ENCODE peak calls at places on chromosomes 5 and 9, in six cellular contexts. V is H1, R is A549, Z is K562, F is HepG2, H is IMR-90. N is an unnamed sample.
A peak's percentile ranks its signal among the peaks of the same experiment; 100 is the strongest.

GRCh38 chr5:176416123-176416924 is at the start of gene CLTB:
- DNase-seq in V (peak; percentile 85), R (peak; percentile 87), Z (peak; percentile 95), F (peak; percentile 74), H (peak; percentile 78), N (peak; percentile 37)

GRCh38 chr9:105693435-105694275 is 686 bp upstream of the TMEM38B start:
- DNase-seq in V (no peak), R (no peak), Z (no peak), F (no peak), H (peak; percentile 2), N (no peak)

GRCh38 chr5:181160144-181160754 is 12.9 kb downstream of the OR2V2 start:
- DNase-seq in V (peak; percentile 80), R (peak; percentile 84), Z (peak; percentile 94), F (no peak), H (peak; percentile 59), N (no peak)

GRCh38 chr5:61486476-61486875 is 154.4 kb downstream of the ZSWIM6 start:
- DNase-seq in V (no peak), R (no peak), Z (no peak), F (no peak), H (no peak), N (no peak)

GRCh38 chr9:4298255-4299005 is 1.4 kb downstream of the GLIS3 start:
- DNase-seq in V (peak; percentile 72), R (peak; percentile 66), Z (no peak), F (no peak), H (peak; percentile 27), N (no peak)

GRCh38 chr5:128163991-128164390 is 80.4 kb downstream of the SLC12A2 start:
- DNase-seq in V (no peak), R (no peak), Z (no peak), F (no peak), H (peak; percentile 60), N (no peak)

GRCh38 chr5:72648511-72648910 is 141.3 kb upstream of the ZNF366 start:
- DNase-seq in V (no peak), R (no peak), Z (no peak), F (no peak), H (peak; percentile 39), N (no peak)

GRCh38 chr9:114856210-114856941 is 50.5 kb upstream of the TNFSF15 start:
- DNase-seq in V (no peak), R (no peak), Z (no peak), F (no peak), H (peak; percentile 82), N (no peak)

GRCh38 chr5:60551829-60552228 is 148.1 kb downstream of the DEPDC1B start:
- DNase-seq in V (no peak), R (no peak), Z (no peak), F (no peak), H (no peak), N (no peak)

GRCh38 chr5:138316355-138316754 is 15.2 kb downstream of the CDC25C start:
- DNase-seq in V (no peak), R (no peak), Z (no peak), F (no peak), H (no peak), N (no peak)

GRCh38 chr5:178310130-178310865 is 77.7 kb upstream of the PHYKPL start:
- DNase-seq in V (no peak), R (no peak), Z (no peak), F (no peak), H (no peak), N (no peak)

GRCh38 chr5:93273176-93273575 is 307.8 kb downstream of the NR2F1-AS1 start:
- DNase-seq in V (no peak), R (no peak), Z (no peak), F (no peak), H (peak; percentile 84), N (no peak)

GRCh38 chr5:112143684-112144083 is 275.4 kb downstream of the EPB41L4A start:
- DNase-seq in V (no peak), R (no peak), Z (no peak), F (no peak), H (no peak), N (no peak)

GRCh38 chr5:74028976-74029375 is 403.0 kb downstream of the ARHGEF28 start:
- DNase-seq in V (no peak), R (no peak), Z (no peak), F (no peak), H (no peak), N (no peak)
- TF ChIP-seq USF2 in V (no peak), R (no peak), Z (no peak), F (no peak), H (no peak), N (no peak)

GRCh38 chr9:69955536-69956355 is 87.9 kb upstream of the MAMDC2 start:
- DNase-seq in V (no peak), R (no peak), Z (no peak), F (no peak), H (no peak), N (no peak)
- TF ChIP-seq USF2 in V (no peak), R (no peak), Z (no peak), F (no peak), H (no peak), N (no peak)

GRCh38 chr9:90903731-90904422 is 102.3 kb downstream of the SYK start:
- DNase-seq in V (no peak), R (no peak), Z (no peak), F (no peak), H (no peak), N (no peak)
- TF ChIP-seq USF2 in V (no peak), R (no peak), Z (no peak), F (no peak), H (no peak), N (no peak)

GRCh38 chr9:101706929-101707328 is 31.5 kb downstream of the GRIN3A start:
- DNase-seq in V (no peak), R (no peak), Z (no peak), F (no peak), H (no peak), N (no peak)
- TF ChIP-seq USF2 in V (no peak), R (no peak), Z (no peak), F (no peak), H (no peak), N (no peak)

GRCh38 chr5:45642370-45642769 is 53.8 kb downstream of the HCN1 start:
- DNase-seq in V (no peak), R (no peak), Z (no peak), F (no peak), H (no peak), N (no peak)
- TF ChIP-seq USF2 in V (no peak), R (no peak), Z (no peak), F (no peak), H (no peak), N (no peak)

GRCh38 chr5:113384787-113385186 is 50.0 kb downstream of the TSSK1B start:
- DNase-seq in V (no peak), R (no peak), Z (no peak), F (no peak), H (no peak), N (no peak)

GRCh38 chr5:113389116-113389515 is 45.7 kb downstream of the TSSK1B start:
- DNase-seq in V (no peak), R (no peak), Z (no peak), F (no peak), H (no peak), N (no peak)

GRCh38 chr5:113394658-113395057 is 40.1 kb downstream of the TSSK1B start:
- DNase-seq in V (no peak), R (no peak), Z (no peak), F (no peak), H (no peak), N (no peak)

GRCh38 chr5:113387844-113388243 is 46.9 kb downstream of the TSSK1B start:
- DNase-seq in V (no peak), R (no peak), Z (no peak), F (no peak), H (no peak), N (no peak)

GRCh38 chr5:113390224-113390623 is 44.6 kb downstream of the TSSK1B start:
- DNase-seq in V (no peak), R (no peak), Z (no peak), F (no peak), H (peak; percentile 37), N (no peak)
- TF ChIP-seq USF2 in V (no peak), R (no peak), Z (no peak), F (no peak), H (no peak), N (no peak)

GRCh38 chr5:135487839-135488514 is 35.8 kb upstream of the TIFAB start:
- DNase-seq in V (no peak), R (no peak), Z (no peak), F (no peak), H (no peak), N (no peak)

GRCh38 chr5:135489466-135490244 is 37.5 kb upstream of the TIFAB start:
- DNase-seq in V (peak; percentile 55), R (no peak), Z (no peak), F (peak; percentile 80), H (no peak), N (no peak)

GRCh38 chr5:135490245-135491037 is 38.3 kb upstream of the TIFAB start:
- DNase-seq in V (peak; percentile 75), R (no peak), Z (no peak), F (no peak), H (no peak), N (no peak)

GRCh38 chr5:135486679-135487395 is 34.7 kb upstream of the TIFAB start:
- DNase-seq in V (no peak), R (no peak), Z (no peak), F (no peak), H (no peak), N (no peak)

DNA sequence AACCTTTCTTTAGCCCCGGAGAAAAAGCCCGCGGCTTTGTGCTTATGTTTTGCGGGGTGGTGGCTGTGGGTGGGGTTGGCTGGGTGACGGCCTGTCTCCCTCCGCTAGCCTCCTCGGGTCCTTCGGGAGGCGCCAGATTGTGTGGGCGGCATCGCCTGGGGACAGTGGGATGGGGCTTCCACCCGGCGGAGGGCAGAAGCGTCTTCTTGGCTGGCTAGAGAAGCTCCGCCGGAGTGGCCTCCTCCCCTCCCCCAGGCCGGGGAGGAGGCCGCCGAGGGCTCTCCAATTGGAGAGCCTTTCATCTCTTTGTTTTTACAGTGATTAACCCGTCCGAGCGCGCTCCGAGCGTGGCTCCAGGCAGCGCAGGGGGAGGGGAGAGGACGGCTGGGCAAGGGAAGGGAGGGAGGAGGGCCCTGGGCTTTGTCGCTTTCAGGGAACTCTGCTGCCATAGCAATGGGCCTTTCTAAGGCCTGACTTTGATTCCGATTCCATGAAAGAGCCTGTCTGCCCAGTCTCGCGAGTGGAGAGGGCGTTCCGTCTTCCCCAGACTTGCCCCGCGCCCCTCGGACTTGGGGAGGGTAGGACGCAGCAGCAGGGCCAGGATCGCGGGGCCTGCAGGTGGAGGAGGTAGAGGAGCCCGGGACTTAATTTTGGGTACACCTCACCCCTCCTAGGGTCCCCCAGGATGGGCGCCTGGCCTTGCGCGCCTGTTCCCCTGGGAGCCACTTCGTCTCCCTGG is 36.7 kb upstream of the TIFAB start:
- DNase-seq in V (peak; percentile 84), R (peak; percentile 53), Z (peak; percentile 81), F (peak; percentile 81), H (peak; percentile 73), N (no peak)
- TF ChIP-seq USF2 in V (no peak), R (no peak), Z (no peak), F (no peak), H (no peak), N (no peak)

N was measured in GM12878.